ENCODE peak calls at places on chromosomes 11 and 22, in four cellular contexts. One of them, this sample, is unnamed.

GRCh38 chr22:46861968-46862367 is 99.5 kb downstream of the TBC1D22A start:
- DNase-seq in GM06990: no peak
- DNase-seq in CD8-positive, alpha-beta T cell: no peak
- DNase-seq in neural crest cell: no peak
- DNase-seq in this sample: no peak

GRCh38 chr22:50018608-50019291 is 6.2 kb upstream of the IL17REL start:
- DNase-seq in GM06990: no peak
- DNase-seq in CD8-positive, alpha-beta T cell: no peak
- DNase-seq in neural crest cell: no peak
- DNase-seq in this sample: no peak

GRCh38 chr11:23540101-23540561 is 679.9 kb upstream of the CCDC179 start:
- DNase-seq in neural crest cell: peak; percentile 12
- DNase-seq in CD8-positive, alpha-beta T cell: no peak
- DNase-seq in GM06990: no peak
- DNase-seq in this sample: no peak

GRCh38 chr11:14386895-14387480 is 28.0 kb upstream of the RRAS2 start:
- DNase-seq in CD8-positive, alpha-beta T cell: no peak
- DNase-seq in neural crest cell: peak; percentile 53
- DNase-seq in GM06990: no peak
- DNase-seq in this sample: no peak

GRCh38 chr22:45579806-45580702 is 77.4 kb downstream of the FBLN1 start:
- DNase-seq in neural crest cell: no peak
- DNase-seq in GM06990: no peak
- DNase-seq in CD8-positive, alpha-beta T cell: no peak
- DNase-seq in this sample: no peak

GRCh38 chr11:111047376-111047775 is 198.1 kb upstream of the POU2AF2 start:
- DNase-seq in CD8-positive, alpha-beta T cell: no peak
- DNase-seq in GM06990: no peak
- DNase-seq in neural crest cell: peak; percentile 11
- DNase-seq in this sample: no peak

GRCh38 chr11:38411149-38411548 is 1813.1 kb upstream of the RAG2 start:
- DNase-seq in neural crest cell: no peak
- DNase-seq in CD8-positive, alpha-beta T cell: no peak
- DNase-seq in GM06990: no peak
- DNase-seq in this sample: no peak

GRCh38 chr11:130999086-130999485 is 82.8 kb upstream of the SNX19 start:
- DNase-seq in neural crest cell: no peak
- DNase-seq in CD8-positive, alpha-beta T cell: no peak
- DNase-seq in GM06990: no peak
- DNase-seq in this sample: no peak

GRCh38 chr22:49620003-49620556 is 207.6 kb downstream of the BRD1 start:
- DNase-seq in CD8-positive, alpha-beta T cell: no peak
- DNase-seq in GM06990: no peak
- DNase-seq in neural crest cell: no peak
- DNase-seq in this sample: no peak

GRCh38 chr11:91495837-91496236 is 728.8 kb upstream of the FAT3 start:
- DNase-seq in CD8-positive, alpha-beta T cell: no peak
- DNase-seq in neural crest cell: no peak
- DNase-seq in GM06990: no peak
- DNase-seq in this sample: no peak

GRCh38 chr22:47176573-47177333 is 414.3 kb downstream of the TBC1D22A start:
- DNase-seq in neural crest cell: no peak
- DNase-seq in GM06990: peak; percentile 4
- DNase-seq in CD8-positive, alpha-beta T cell: no peak
- DNase-seq in this sample: no peak

GRCh38 chr11:32008879-32009548 is 81.9 kb upstream of the RCN1 start:
- DNase-seq in GM06990: no peak
- DNase-seq in neural crest cell: no peak
- DNase-seq in CD8-positive, alpha-beta T cell: no peak
- DNase-seq in this sample: no peak

GRCh38 chr11:14520086-14520901 is at the start of gene PSMA1:
- DNase-seq in neural crest cell: peak; percentile 85
- DNase-seq in CD8-positive, alpha-beta T cell: peak; percentile 79
- DNase-seq in GM06990: peak; percentile 90
- DNase-seq in this sample: peak; percentile 86

GRCh38 chr22:39175127-39176066 is 22.9 kb upstream of the CBX7 start:
- DNase-seq in neural crest cell: no peak
- DNase-seq in CD8-positive, alpha-beta T cell: no peak
- DNase-seq in GM06990: no peak
- DNase-seq in this sample: no peak

GRCh38 chr11:124740277-124740882 is 638 bp downstream of the NRGN start:
- DNase-seq in GM06990: no peak
- DNase-seq in neural crest cell: no peak
- DNase-seq in CD8-positive, alpha-beta T cell: peak; percentile 18
- DNase-seq in this sample: peak; percentile 43

GRCh38 chr11:26234451-26234850 is 97.5 kb upstream of the ANO3 start:
- DNase-seq in CD8-positive, alpha-beta T cell: no peak
- DNase-seq in neural crest cell: no peak
- DNase-seq in GM06990: no peak
- DNase-seq in this sample: no peak

GRCh38 chr22:29243874-29244446 is 23.8 kb downstream of the RHBDD3 start:
- DNase-seq in CD8-positive, alpha-beta T cell: no peak
- DNase-seq in GM06990: no peak
- DNase-seq in neural crest cell: no peak
- DNase-seq in this sample: no peak

GRCh38 chr11:77178150-77178549 is 50.1 kb downstream of the MYO7A start:
- DNase-seq in CD8-positive, alpha-beta T cell: no peak
- DNase-seq in neural crest cell: no peak
- DNase-seq in GM06990: no peak
- DNase-seq in this sample: no peak

GRCh38 chr22:45578524-45579147 is 76.0 kb downstream of the FBLN1 start:
- DNase-seq in CD8-positive, alpha-beta T cell: no peak
- DNase-seq in neural crest cell: no peak
- DNase-seq in GM06990: no peak
- DNase-seq in this sample: no peak

GRCh38 chr11:87173185-87174039 is 135.7 kb downstream of the TMEM135 start:
- DNase-seq in GM06990: no peak
- DNase-seq in neural crest cell: no peak
- DNase-seq in CD8-positive, alpha-beta T cell: no peak
- DNase-seq in this sample: no peak

GRCh38 chr11:43904737-43905515 is 24.3 kb downstream of the ALKBH3 start:
- DNase-seq in neural crest cell: no peak
- DNase-seq in CD8-positive, alpha-beta T cell: no peak
- DNase-seq in GM06990: no peak
- DNase-seq in this sample: no peak

DNA sequence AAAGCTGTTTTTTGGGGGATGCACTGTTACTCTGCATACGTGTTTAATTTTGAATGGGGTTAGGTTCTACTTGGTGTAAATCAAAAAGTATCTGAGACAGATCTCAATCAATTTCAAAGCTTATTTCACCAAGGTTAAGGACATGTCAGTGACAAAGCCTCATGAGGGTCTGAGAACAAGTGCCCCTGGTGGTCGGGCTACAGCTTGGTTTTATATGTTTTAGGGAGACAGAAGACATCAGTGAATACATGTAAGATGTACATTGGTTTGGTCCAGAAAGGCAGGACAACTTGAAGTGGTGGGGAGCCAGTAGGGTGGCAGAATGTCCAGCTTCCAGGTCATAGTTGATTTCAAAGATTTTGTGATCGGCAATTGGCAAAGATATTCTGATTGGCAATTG is 262.9 kb downstream of the LUZP2 start:
- DNase-seq in GM06990: no peak
- DNase-seq in neural crest cell: no peak
- DNase-seq in CD8-positive, alpha-beta T cell: no peak
- DNase-seq in this sample: no peak
- TF ChIP-seq CTCF in GM06990: no peak
- TF ChIP-seq CTCF in neural crest cell: no peak
- TF ChIP-seq CTCF in CD8-positive, alpha-beta T cell: no peak
- TF ChIP-seq CTCF in this sample: no peak

GRCh38 chr11:70732493-70733206 is 334.3 kb downstream of the CTTN start:
- DNase-seq in CD8-positive, alpha-beta T cell: no peak
- DNase-seq in neural crest cell: no peak
- DNase-seq in GM06990: no peak
- DNase-seq in this sample: no peak
- TF ChIP-seq CTCF in CD8-positive, alpha-beta T cell: no peak
- TF ChIP-seq CTCF in neural crest cell: no peak
- TF ChIP-seq CTCF in GM06990: no peak
- TF ChIP-seq CTCF in this sample: no peak

DNA sequence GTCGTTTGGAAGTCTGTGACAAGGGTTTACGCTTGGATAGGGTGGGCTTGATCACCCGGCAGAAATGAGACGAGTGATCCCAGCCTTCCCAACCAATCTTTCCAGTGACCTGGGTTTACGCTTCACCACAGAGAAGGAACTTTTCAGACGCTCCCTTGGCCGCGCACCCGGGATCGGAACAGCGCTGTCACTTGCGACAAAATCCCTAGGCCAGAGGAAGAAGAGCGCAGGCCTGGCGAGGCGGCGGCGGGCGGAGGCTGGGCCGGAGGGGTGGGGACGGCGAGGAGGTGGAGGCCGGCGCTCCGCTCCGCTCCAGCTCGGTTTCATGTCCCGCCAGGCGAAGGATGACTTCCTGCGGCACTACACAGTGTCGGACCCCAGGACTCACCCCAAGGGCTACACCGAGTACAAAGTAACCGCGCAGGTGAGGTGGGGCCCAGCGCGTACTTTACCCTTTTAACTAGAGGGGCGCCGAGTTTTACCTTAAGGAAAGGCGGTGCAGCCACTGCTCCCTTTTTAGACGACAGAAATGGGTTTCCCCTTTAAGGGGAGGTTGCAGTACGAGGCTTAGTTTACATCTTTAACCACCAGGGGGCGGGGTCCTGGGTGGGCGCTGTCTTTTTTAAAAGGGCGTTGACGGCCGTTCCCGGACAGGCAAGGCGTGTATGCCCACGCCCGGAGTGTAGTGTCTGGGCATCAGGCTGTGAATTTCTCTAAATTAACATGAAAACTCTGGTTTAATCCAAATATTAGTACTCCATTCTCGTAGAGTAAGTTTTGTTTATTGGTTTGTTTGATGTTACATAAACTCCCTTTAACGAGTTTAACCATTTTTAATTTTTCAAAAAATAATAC is at the start of gene SNX15:
- DNase-seq in neural crest cell: peak; percentile 88
- DNase-seq in CD8-positive, alpha-beta T cell: peak; percentile 85
- DNase-seq in GM06990: peak; percentile 95
- DNase-seq in this sample: peak; percentile 80
- TF ChIP-seq CTCF in neural crest cell: peak; percentile 92
- TF ChIP-seq CTCF in CD8-positive, alpha-beta T cell: peak; percentile 80
- TF ChIP-seq CTCF in GM06990: peak; percentile 36
- TF ChIP-seq CTCF in this sample: peak; percentile 79

GRCh38 chr11:123163621-123164020 is 31.4 kb downstream of the CLMP start:
- DNase-seq in GM06990: no peak
- DNase-seq in CD8-positive, alpha-beta T cell: no peak
- DNase-seq in neural crest cell: no peak
- DNase-seq in this sample: no peak
- TF ChIP-seq CTCF in GM06990: peak; percentile 9
- TF ChIP-seq CTCF in CD8-positive, alpha-beta T cell: no peak
- TF ChIP-seq CTCF in neural crest cell: no peak
- TF ChIP-seq CTCF in this sample: no peak

DNA sequence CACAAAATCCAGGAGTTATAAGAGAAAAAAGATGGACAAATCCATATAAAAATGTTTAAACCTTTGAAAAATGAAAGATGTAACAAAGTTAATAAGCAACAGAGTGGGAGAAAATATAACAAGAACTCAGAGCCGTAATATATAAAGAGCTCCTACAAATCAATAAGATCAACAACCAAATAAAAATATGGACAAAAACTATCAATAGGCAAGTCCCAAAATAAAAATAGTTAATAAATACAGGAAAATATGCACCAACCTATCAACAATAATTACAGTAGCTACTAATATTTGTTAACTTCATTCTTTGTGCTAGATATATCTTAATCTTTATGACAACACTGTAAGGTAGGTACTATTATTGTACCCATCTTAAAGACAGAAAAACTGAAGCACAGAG is 2.8 kb downstream of the CARD10 start:
- DNase-seq in GM06990: no peak
- DNase-seq in CD8-positive, alpha-beta T cell: no peak
- DNase-seq in neural crest cell: no peak
- DNase-seq in this sample: no peak
- TF ChIP-seq CTCF in GM06990: no peak
- TF ChIP-seq CTCF in CD8-positive, alpha-beta T cell: no peak
- TF ChIP-seq CTCF in neural crest cell: no peak
- TF ChIP-seq CTCF in this sample: no peak

GRCh38 chr11:66068923-66069714 is 953 bp upstream of the PACS1 start:
- DNase-seq in neural crest cell: no peak
- DNase-seq in CD8-positive, alpha-beta T cell: no peak
- DNase-seq in GM06990: peak; percentile 45
- DNase-seq in this sample: peak; percentile 37
- TF ChIP-seq CTCF in neural crest cell: no peak
- TF ChIP-seq CTCF in CD8-positive, alpha-beta T cell: no peak
- TF ChIP-seq CTCF in GM06990: no peak
- TF ChIP-seq CTCF in this sample: no peak

DNA sequence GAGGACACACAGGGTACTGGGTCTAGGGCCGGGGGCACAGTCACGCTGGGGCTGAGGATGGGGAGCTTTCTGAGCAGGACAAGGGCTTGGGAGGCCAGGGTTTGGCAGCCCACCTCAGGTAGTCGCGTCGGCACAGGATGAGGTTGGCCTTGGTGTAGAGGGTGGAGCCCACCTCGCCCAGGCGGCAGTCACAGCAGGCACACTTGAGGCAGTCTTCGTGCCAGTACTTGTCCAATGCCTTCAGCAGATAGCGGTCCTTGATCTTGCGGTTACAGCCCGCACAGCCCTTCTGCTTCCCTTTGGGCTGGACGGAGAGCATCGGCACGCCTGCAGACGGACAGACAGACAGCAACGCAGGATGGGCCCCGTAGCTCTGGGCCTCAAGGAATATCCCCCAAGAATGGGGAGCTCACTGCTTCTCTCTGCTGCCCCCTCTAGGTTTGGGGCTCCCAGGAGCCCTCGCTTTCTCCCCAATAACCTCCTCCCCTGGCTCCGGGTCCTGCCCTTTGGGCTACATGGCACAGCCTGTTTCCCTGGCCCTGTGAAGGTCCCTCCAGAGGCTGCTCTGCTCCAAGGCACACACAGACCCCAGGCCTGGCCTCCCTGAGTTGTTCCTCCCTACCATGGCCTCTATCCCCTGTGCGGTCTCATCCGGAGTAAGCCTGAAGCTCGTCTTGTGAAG is 33.4 kb downstream of the LMO1 start:
- DNase-seq in neural crest cell: no peak
- DNase-seq in GM06990: no peak
- DNase-seq in CD8-positive, alpha-beta T cell: no peak
- DNase-seq in this sample: no peak
- TF ChIP-seq CTCF in neural crest cell: no peak
- TF ChIP-seq CTCF in GM06990: peak; percentile 33
- TF ChIP-seq CTCF in CD8-positive, alpha-beta T cell: no peak
- TF ChIP-seq CTCF in this sample: no peak

DNA sequence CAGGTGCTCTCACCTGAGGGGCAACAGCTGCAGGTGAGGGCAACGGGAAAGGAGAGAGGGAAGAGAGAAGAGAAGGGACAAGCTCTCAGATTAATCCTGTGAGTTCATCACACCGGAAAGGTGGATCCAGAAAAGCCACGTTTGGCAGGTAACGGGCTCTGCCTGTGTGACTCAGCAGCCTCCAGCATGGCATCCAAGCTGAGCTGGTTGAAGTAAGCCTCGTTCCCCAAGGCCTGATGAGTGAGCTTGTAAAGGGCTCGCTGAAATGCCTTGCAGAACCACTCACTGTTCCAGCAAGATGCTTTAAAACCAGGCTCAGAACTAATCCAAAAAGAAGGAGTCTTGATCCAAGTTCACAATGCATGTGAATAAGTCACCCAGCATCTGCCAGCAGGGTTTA is 206.9 kb upstream of the TMEM45B start:
- DNase-seq in neural crest cell: no peak
- DNase-seq in CD8-positive, alpha-beta T cell: no peak
- DNase-seq in GM06990: no peak
- DNase-seq in this sample: no peak
- TF ChIP-seq CTCF in neural crest cell: no peak
- TF ChIP-seq CTCF in CD8-positive, alpha-beta T cell: no peak
- TF ChIP-seq CTCF in GM06990: no peak
- TF ChIP-seq CTCF in this sample: no peak

This sample was measured in natural killer cell.